ENCODE peak calls at places on chromosomes 7 and 10, in nine cellular contexts. F is CD8-positive, alpha-beta memory T cell; S is IMR-90; T is thoracic aorta; Y is H9; C is kidney; M is WERI-Rb-1; A is psoas muscle; I is fibroblast of lung. N is an unnamed sample.

GRCh38 chr10:1400129-1400865 is 337.0 kb downstream of the ADARB2 start:
- DNase-seq in F (no peak), S (no peak), T (no peak), Y (no peak), C (no peak), M (no peak), A (no peak), I (no peak), N (no peak)

GRCh38 chr7:88789480-88790064 is 6.0 kb downstream of the TEX47 start:
- DNase-seq in F (no peak), S (peak; percentile 2), T (no peak), Y (no peak), C (no peak), M (no peak), A (no peak), I (peak; percentile 4), N (no peak)

GRCh38 chr10:103765981-103766380 is 89.4 kb downstream of the SH3PXD2A start:
- DNase-seq in F (peak; percentile 66), S (peak; percentile 12), T (no peak), Y (no peak), C (peak; percentile 89), M (no peak), A (no peak), I (peak; percentile 28), N (no peak)

GRCh38 chr7:73802459-73802858 is 28.3 kb upstream of the CLDN4 start:
- DNase-seq in F (no peak), S (no peak), T (no peak), Y (no peak), C (no peak), M (no peak), A (no peak), I (no peak), N (no peak)

GRCh38 chr7:20651960-20652544 is 36.6 kb downstream of the ABCB5 start:
- DNase-seq in F (no peak), S (no peak), T (no peak), Y (no peak), C (no peak), M (no peak), A (no peak), I (peak; percentile 32), N (no peak)

GRCh38 chr7:41010418-41010817 is 692.5 kb downstream of the INHBA start:
- DNase-seq in F (no peak), S (peak; percentile 10), T (no peak), Y (no peak), C (no peak), M (no peak), A (peak; percentile 21), I (no peak), N (peak; percentile 66)

GRCh38 chr10:13402016-13402415 is 53.9 kb upstream of the SEPHS1 start:
- DNase-seq in F (no peak), S (no peak), T (no peak), Y (no peak), C (no peak), M (no peak), A (no peak), I (no peak), N (no peak)

GRCh38 chr10:6177880-6178281 is 24.9 kb upstream of the PFKFB3 start:
- DNase-seq in F (no peak), S (no peak), T (no peak), Y (no peak), C (no peak), M (no peak), A (no peak), I (no peak), N (no peak)

GRCh38 chr7:125255793-125256192 is 326.2 kb upstream of the POT1 start:
- DNase-seq in F (no peak), S (no peak), T (no peak), Y (no peak), C (no peak), M (no peak), A (no peak), I (no peak), N (no peak)

GRCh38 chr7:84452618-84453017 is 258.0 kb upstream of the SEMA3A start:
- DNase-seq in F (no peak), S (no peak), T (no peak), Y (no peak), C (no peak), M (no peak), A (no peak), I (no peak), N (no peak)

GRCh38 chr10:44044549-44044948 is 340.3 kb downstream of the CXCL12 start:
- DNase-seq in F (no peak), S (no peak), T (no peak), Y (no peak), C (no peak), M (no peak), A (no peak), I (no peak), N (no peak)

GRCh38 chr10:69958232-69958902 is 94.3 kb upstream of the MACROH2A2 start:
- DNase-seq in F (no peak), S (peak; percentile 53), T (no peak), Y (peak; percentile 59), C (no peak), M (peak; percentile 51), A (no peak), I (peak; percentile 44), N (no peak)

DNA sequence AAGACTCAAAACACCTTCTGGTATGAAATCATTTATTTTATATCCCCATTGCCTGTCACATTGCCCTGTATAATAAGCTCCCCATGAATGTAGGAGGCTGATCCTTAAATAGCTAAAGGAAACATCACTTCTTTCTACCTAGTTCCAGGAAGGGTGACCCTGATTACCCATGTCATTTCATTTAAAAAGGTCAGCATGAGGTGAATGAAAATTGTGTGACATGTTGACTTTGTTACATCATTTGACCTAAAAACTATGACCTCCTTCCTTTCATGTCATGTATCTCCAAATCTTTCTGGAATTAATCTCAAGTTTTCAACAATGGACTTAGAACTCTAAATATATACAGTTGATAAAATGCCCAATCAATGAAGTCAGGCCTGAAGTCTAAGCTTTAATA is 161.5 kb downstream of the AHR start:
- DNase-seq in F (no peak), S (no peak), T (no peak), Y (no peak), C (no peak), M (no peak), A (no peak), I (no peak), N (no peak)
- H3K9me3 ChIP-seq in F (no peaks in the 10 kb centered on the region), S (no peaks in the 10 kb centered on the region), T (no peaks in the 10 kb centered on the region), Y (no peaks in the 10 kb centered on the region), C (no peaks in the 10 kb centered on the region), M (no peaks in the 10 kb centered on the region), A (no peaks in the 10 kb centered on the region), I (no peaks in the 10 kb centered on the region), N (no peaks in the 10 kb centered on the region)

DNA sequence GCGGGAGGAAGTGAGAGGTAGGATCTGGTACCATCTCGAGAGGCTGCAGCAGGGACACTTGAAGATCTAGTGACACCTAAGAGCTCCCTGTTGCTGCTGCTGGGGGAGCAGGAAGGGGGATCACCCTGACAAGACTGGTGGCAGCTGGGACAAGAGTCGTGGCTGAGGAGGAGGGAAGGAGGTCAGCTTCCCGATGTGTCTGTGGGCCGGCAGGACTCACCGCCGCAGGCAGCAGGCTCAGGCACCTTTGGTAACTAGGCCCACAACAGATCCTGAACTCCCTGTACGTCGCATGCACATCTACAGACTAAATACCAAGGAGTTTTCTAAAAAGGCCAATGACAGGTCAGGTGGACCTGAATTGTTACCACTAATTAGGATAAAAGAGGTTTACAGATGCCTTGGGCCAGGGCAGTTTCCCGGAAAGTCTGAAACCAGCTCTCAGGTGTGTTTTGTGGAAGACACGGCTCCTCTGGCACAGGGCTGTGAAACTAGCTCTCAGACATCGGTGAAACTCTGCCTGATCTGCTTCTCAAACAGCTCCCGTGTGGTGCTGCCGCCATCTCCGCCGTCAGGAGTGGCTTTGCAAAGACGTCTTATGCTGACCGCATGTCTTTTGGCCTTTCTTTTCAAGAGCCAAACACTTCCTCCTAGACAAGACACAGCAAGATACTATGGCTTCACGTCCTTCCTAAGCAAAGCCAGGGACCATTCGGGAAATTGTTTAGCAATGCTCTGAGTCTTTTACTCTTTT is 609.7 kb downstream of the PTPRN2 start:
- DNase-seq in F (no peak), S (no peak), T (no peak), Y (peak; percentile 19), C (peak; percentile 28), M (no peak), A (no peak), I (no peak), N (no peak)
- H3K9me3 ChIP-seq in F (no peaks in the 10 kb centered on the region), S (peaks cover 41% of the 10 kb centered on the region), T (peaks cover 11% of the 10 kb centered on the region), Y (peaks cover 31% of the 10 kb centered on the region), C (no peaks in the 10 kb centered on the region), M (peaks cover 14% of the 10 kb centered on the region), A (no peaks in the 10 kb centered on the region), I (no peaks in the 10 kb centered on the region), N (peaks cover 15% of the 10 kb centered on the region)

GRCh38 chr7:157493017-157493416 is 156.2 kb downstream of the DNAJB6 start:
- DNase-seq in F (no peak), S (no peak), T (no peak), Y (peak; percentile 28), C (no peak), M (no peak), A (no peak), I (no peak), N (no peak)

GRCh38 chr7:157495177-157495553 is 158.4 kb downstream of the DNAJB6 start:
- DNase-seq in F (no peak), S (no peak), T (no peak), Y (no peak), C (no peak), M (no peak), A (no peak), I (no peak), N (no peak)

GRCh38 chr7:157493776-157494175 is 157.0 kb downstream of the DNAJB6 start:
- DNase-seq in F (no peak), S (no peak), T (no peak), Y (no peak), C (no peak), M (no peak), A (no peak), I (no peak), N (no peak)

GRCh38 chr7:157495594-157495993 is 158.8 kb downstream of the DNAJB6 start:
- DNase-seq in F (no peak), S (no peak), T (no peak), Y (no peak), C (no peak), M (no peak), A (no peak), I (no peak), N (no peak)

DNA sequence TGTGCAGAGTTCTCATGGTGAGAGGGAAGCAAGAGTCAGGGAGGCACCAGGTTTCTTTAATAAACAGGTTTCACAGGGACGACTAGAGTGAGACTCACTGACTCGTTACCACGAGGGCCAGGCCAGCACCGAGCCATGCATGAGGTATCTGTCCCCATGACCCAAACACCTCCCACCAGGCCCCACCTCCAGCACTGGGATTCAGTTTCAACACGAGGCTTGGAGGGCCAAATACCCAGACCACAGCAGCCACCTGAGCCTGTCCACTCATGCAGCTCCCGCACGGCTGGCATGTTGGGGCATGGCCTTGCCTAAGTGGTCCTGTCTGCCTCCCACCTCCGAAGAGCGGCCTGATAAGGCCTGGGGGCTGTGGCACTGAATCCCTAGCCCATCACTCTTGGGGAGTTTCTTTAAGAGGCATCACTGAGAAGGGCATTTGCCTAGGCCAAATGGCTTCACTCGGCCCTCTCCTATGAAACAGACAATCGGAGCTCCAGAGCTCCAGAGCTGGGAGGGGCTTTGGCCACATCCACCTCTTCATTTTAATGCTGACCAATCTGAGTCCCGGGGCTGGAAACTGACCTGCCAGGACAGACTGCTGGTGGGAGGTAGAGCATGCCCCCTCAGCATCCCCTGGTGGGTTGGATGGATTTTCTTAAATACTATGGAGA is 157.8 kb downstream of the DNAJB6 start:
- DNase-seq in F (no peak), S (no peak), T (no peak), Y (no peak), C (no peak), M (no peak), A (no peak), I (no peak), N (no peak)
- H3K9me3 ChIP-seq in F (peaks cover 4% of the 10 kb centered on the region), S (peaks cover 23% of the 10 kb centered on the region), T (no peaks in the 10 kb centered on the region), Y (no peaks in the 10 kb centered on the region), C (no peaks in the 10 kb centered on the region), M (peaks cover 6% of the 10 kb centered on the region), A (peaks cover 5% of the 10 kb centered on the region), I (no peaks in the 10 kb centered on the region), N (no peaks in the 10 kb centered on the region)

GRCh38 chr7:35817930-35818329 is 17.1 kb downstream of the SEPTIN7 start:
- DNase-seq in F (no peak), S (no peak), T (no peak), Y (no peak), C (no peak), M (no peak), A (no peak), I (no peak), N (no peak)
- H3K9me3 ChIP-seq in F (no peaks in the 10 kb centered on the region), S (no peaks in the 10 kb centered on the region), T (peaks cover 5% of the 10 kb centered on the region), Y (no peaks in the 10 kb centered on the region), C (no peaks in the 10 kb centered on the region), M (peaks cover 5% of the 10 kb centered on the region), A (peaks cover 13% of the 10 kb centered on the region), I (no peaks in the 10 kb centered on the region), N (no peaks in the 10 kb centered on the region)